ENCODE peak calls at places on chromosomes 3 and 15, in eight cellular contexts. One of them, this sample, is unnamed.

GRCh38 chr15:91660174-91660649 is 193.3 kb upstream of the SLCO3A1 start:
- DNase-seq in PC-9: no peak
- DNase-seq in stimulated activated CD4-positive, alpha-beta T cell treated with anti-CD3 and anti-CD28 coated beads, Interleukin-12 subunit alpha, Interleukin-12 subunit beta, amount 100 ng/mL, for 4 hours: no peak
- DNase-seq in activated CD8-positive, alpha-beta memory T cell treated with anti-CD3 and anti-CD28 coated beads, Interleukin-2, amount 50 U/mL, for 48 hours: no peak
- DNase-seq in NCI-H2081 treated with DMSO at 0.1 percent for 48 hours: peak
- DNase-seq in OCI-M1: peak
- DNase-seq in activated effector memory CD4-positive, alpha-beta T cell treated with Interleukin-2 at 50 U/mL for 16 hours: no peak
- DNase-seq in central memory CD4-positive, alpha-beta T cell: peak
- DNase-seq in this sample: no peak

GRCh38 chr15:57654136-57654845 is 52.2 kb upstream of the POLR2M start:
- DNase-seq in OCI-M1: no peak
- DNase-seq in NCI-H2081 treated with DMSO at 0.1 percent for 48 hours: no peak
- DNase-seq in central memory CD4-positive, alpha-beta T cell: no peak
- DNase-seq in activated CD8-positive, alpha-beta memory T cell treated with anti-CD3 and anti-CD28 coated beads, Interleukin-2, amount 50 U/mL, for 48 hours: no peak
- DNase-seq in PC-9: no peak
- DNase-seq in activated effector memory CD4-positive, alpha-beta T cell treated with Interleukin-2 at 50 U/mL for 16 hours: no peak
- DNase-seq in stimulated activated CD4-positive, alpha-beta T cell treated with anti-CD3 and anti-CD28 coated beads, Interleukin-12 subunit alpha, Interleukin-12 subunit beta, amount 100 ng/mL, for 4 hours: no peak
- DNase-seq in this sample: no peak

GRCh38 chr3:188439080-188439479 is 285.1 kb downstream of the LPP start:
- DNase-seq in activated effector memory CD4-positive, alpha-beta T cell treated with Interleukin-2 at 50 U/mL for 16 hours: peak
- DNase-seq in PC-9: no peak
- DNase-seq in NCI-H2081 treated with DMSO at 0.1 percent for 48 hours: no peak
- DNase-seq in OCI-M1: peak
- DNase-seq in activated CD8-positive, alpha-beta memory T cell treated with anti-CD3 and anti-CD28 coated beads, Interleukin-2, amount 50 U/mL, for 48 hours: no peak
- DNase-seq in central memory CD4-positive, alpha-beta T cell: peak
- DNase-seq in stimulated activated CD4-positive, alpha-beta T cell treated with anti-CD3 and anti-CD28 coated beads, Interleukin-12 subunit alpha, Interleukin-12 subunit beta, amount 100 ng/mL, for 4 hours: no peak
- DNase-seq in this sample: peak

GRCh38 chr3:126851382-126851781 is 131.5 kb upstream of the PLXNA1 start:
- DNase-seq in NCI-H2081 treated with DMSO at 0.1 percent for 48 hours: no peak
- DNase-seq in stimulated activated CD4-positive, alpha-beta T cell treated with anti-CD3 and anti-CD28 coated beads, Interleukin-12 subunit alpha, Interleukin-12 subunit beta, amount 100 ng/mL, for 4 hours: no peak
- DNase-seq in activated CD8-positive, alpha-beta memory T cell treated with anti-CD3 and anti-CD28 coated beads, Interleukin-2, amount 50 U/mL, for 48 hours: no peak
- DNase-seq in OCI-M1: no peak
- DNase-seq in activated effector memory CD4-positive, alpha-beta T cell treated with Interleukin-2 at 50 U/mL for 16 hours: no peak
- DNase-seq in central memory CD4-positive, alpha-beta T cell: no peak
- DNase-seq in PC-9: no peak
- DNase-seq in this sample: no peak

GRCh38 chr15:76203766-76204557 is 107.3 kb downstream of the ETFA start:
- DNase-seq in central memory CD4-positive, alpha-beta T cell: no peak
- DNase-seq in activated effector memory CD4-positive, alpha-beta T cell treated with Interleukin-2 at 50 U/mL for 16 hours: no peak
- DNase-seq in activated CD8-positive, alpha-beta memory T cell treated with anti-CD3 and anti-CD28 coated beads, Interleukin-2, amount 50 U/mL, for 48 hours: peak
- DNase-seq in OCI-M1: no peak
- DNase-seq in stimulated activated CD4-positive, alpha-beta T cell treated with anti-CD3 and anti-CD28 coated beads, Interleukin-12 subunit alpha, Interleukin-12 subunit beta, amount 100 ng/mL, for 4 hours: no peak
- DNase-seq in NCI-H2081 treated with DMSO at 0.1 percent for 48 hours: no peak
- DNase-seq in PC-9: no peak
- DNase-seq in this sample: no peak

GRCh38 chr3:108200024-108200423 is 22.2 kb downstream of the IFT57 start:
- DNase-seq in stimulated activated CD4-positive, alpha-beta T cell treated with anti-CD3 and anti-CD28 coated beads, Interleukin-12 subunit alpha, Interleukin-12 subunit beta, amount 100 ng/mL, for 4 hours: no peak
- DNase-seq in OCI-M1: no peak
- DNase-seq in PC-9: no peak
- DNase-seq in activated effector memory CD4-positive, alpha-beta T cell treated with Interleukin-2 at 50 U/mL for 16 hours: no peak
- DNase-seq in central memory CD4-positive, alpha-beta T cell: no peak
- DNase-seq in NCI-H2081 treated with DMSO at 0.1 percent for 48 hours: no peak
- DNase-seq in activated CD8-positive, alpha-beta memory T cell treated with anti-CD3 and anti-CD28 coated beads, Interleukin-2, amount 50 U/mL, for 48 hours: no peak
- DNase-seq in this sample: no peak

GRCh38 chr3:28334552-28334951 is 14.0 kb upstream of the ZCWPW2 start:
- DNase-seq in activated effector memory CD4-positive, alpha-beta T cell treated with Interleukin-2 at 50 U/mL for 16 hours: no peak
- DNase-seq in OCI-M1: peak
- DNase-seq in central memory CD4-positive, alpha-beta T cell: no peak
- DNase-seq in PC-9: no peak
- DNase-seq in stimulated activated CD4-positive, alpha-beta T cell treated with anti-CD3 and anti-CD28 coated beads, Interleukin-12 subunit alpha, Interleukin-12 subunit beta, amount 100 ng/mL, for 4 hours: no peak
- DNase-seq in NCI-H2081 treated with DMSO at 0.1 percent for 48 hours: no peak
- DNase-seq in activated CD8-positive, alpha-beta memory T cell treated with anti-CD3 and anti-CD28 coated beads, Interleukin-2, amount 50 U/mL, for 48 hours: no peak
- DNase-seq in this sample: no peak

GRCh38 chr3:105647047-105647446 is 221.8 kb downstream of the CBLB start:
- DNase-seq in central memory CD4-positive, alpha-beta T cell: no peak
- DNase-seq in activated CD8-positive, alpha-beta memory T cell treated with anti-CD3 and anti-CD28 coated beads, Interleukin-2, amount 50 U/mL, for 48 hours: no peak
- DNase-seq in OCI-M1: peak
- DNase-seq in stimulated activated CD4-positive, alpha-beta T cell treated with anti-CD3 and anti-CD28 coated beads, Interleukin-12 subunit alpha, Interleukin-12 subunit beta, amount 100 ng/mL, for 4 hours: no peak
- DNase-seq in activated effector memory CD4-positive, alpha-beta T cell treated with Interleukin-2 at 50 U/mL for 16 hours: no peak
- DNase-seq in NCI-H2081 treated with DMSO at 0.1 percent for 48 hours: no peak
- DNase-seq in PC-9: peak
- DNase-seq in this sample: no peak

GRCh38 chr3:49511631-49512030 is 41.6 kb downstream of the DAG1 start:
- DNase-seq in activated effector memory CD4-positive, alpha-beta T cell treated with Interleukin-2 at 50 U/mL for 16 hours: no peak
- DNase-seq in activated CD8-positive, alpha-beta memory T cell treated with anti-CD3 and anti-CD28 coated beads, Interleukin-2, amount 50 U/mL, for 48 hours: no peak
- DNase-seq in NCI-H2081 treated with DMSO at 0.1 percent for 48 hours: no peak
- DNase-seq in central memory CD4-positive, alpha-beta T cell: no peak
- DNase-seq in stimulated activated CD4-positive, alpha-beta T cell treated with anti-CD3 and anti-CD28 coated beads, Interleukin-12 subunit alpha, Interleukin-12 subunit beta, amount 100 ng/mL, for 4 hours: no peak
- DNase-seq in OCI-M1: no peak
- DNase-seq in PC-9: no peak
- DNase-seq in this sample: no peak

GRCh38 chr15:66706225-66706732 is 4.2 kb downstream of the SMAD6 start:
- DNase-seq in central memory CD4-positive, alpha-beta T cell: no peak
- DNase-seq in activated CD8-positive, alpha-beta memory T cell treated with anti-CD3 and anti-CD28 coated beads, Interleukin-2, amount 50 U/mL, for 48 hours: no peak
- DNase-seq in activated effector memory CD4-positive, alpha-beta T cell treated with Interleukin-2 at 50 U/mL for 16 hours: no peak
- DNase-seq in stimulated activated CD4-positive, alpha-beta T cell treated with anti-CD3 and anti-CD28 coated beads, Interleukin-12 subunit alpha, Interleukin-12 subunit beta, amount 100 ng/mL, for 4 hours: no peak
- DNase-seq in NCI-H2081 treated with DMSO at 0.1 percent for 48 hours: no peak
- DNase-seq in OCI-M1: peak
- DNase-seq in PC-9: no peak
- DNase-seq in this sample: no peak

GRCh38 chr15:57432141-57432701 is 55.9 kb downstream of the CGNL1 start:
- DNase-seq in OCI-M1: no peak
- DNase-seq in activated effector memory CD4-positive, alpha-beta T cell treated with Interleukin-2 at 50 U/mL for 16 hours: no peak
- DNase-seq in central memory CD4-positive, alpha-beta T cell: no peak
- DNase-seq in PC-9: no peak
- DNase-seq in activated CD8-positive, alpha-beta memory T cell treated with anti-CD3 and anti-CD28 coated beads, Interleukin-2, amount 50 U/mL, for 48 hours: no peak
- DNase-seq in stimulated activated CD4-positive, alpha-beta T cell treated with anti-CD3 and anti-CD28 coated beads, Interleukin-12 subunit alpha, Interleukin-12 subunit beta, amount 100 ng/mL, for 4 hours: no peak
- DNase-seq in NCI-H2081 treated with DMSO at 0.1 percent for 48 hours: peak
- DNase-seq in this sample: no peak

GRCh38 chr3:134985841-134986520 is 190.9 kb downstream of the EPHB1 start:
- DNase-seq in OCI-M1: no peak
- DNase-seq in stimulated activated CD4-positive, alpha-beta T cell treated with anti-CD3 and anti-CD28 coated beads, Interleukin-12 subunit alpha, Interleukin-12 subunit beta, amount 100 ng/mL, for 4 hours: no peak
- DNase-seq in NCI-H2081 treated with DMSO at 0.1 percent for 48 hours: no peak
- DNase-seq in PC-9: no peak
- DNase-seq in central memory CD4-positive, alpha-beta T cell: no peak
- DNase-seq in activated CD8-positive, alpha-beta memory T cell treated with anti-CD3 and anti-CD28 coated beads, Interleukin-2, amount 50 U/mL, for 48 hours: no peak
- DNase-seq in activated effector memory CD4-positive, alpha-beta T cell treated with Interleukin-2 at 50 U/mL for 16 hours: no peak
- DNase-seq in this sample: no peak

GRCh38 chr3:53216723-53217122 is 39.1 kb downstream of the TKT start:
- DNase-seq in OCI-M1: peak
- DNase-seq in NCI-H2081 treated with DMSO at 0.1 percent for 48 hours: no peak
- DNase-seq in central memory CD4-positive, alpha-beta T cell: no peak
- DNase-seq in stimulated activated CD4-positive, alpha-beta T cell treated with anti-CD3 and anti-CD28 coated beads, Interleukin-12 subunit alpha, Interleukin-12 subunit beta, amount 100 ng/mL, for 4 hours: no peak
- DNase-seq in activated effector memory CD4-positive, alpha-beta T cell treated with Interleukin-2 at 50 U/mL for 16 hours: no peak
- DNase-seq in PC-9: peak
- DNase-seq in activated CD8-positive, alpha-beta memory T cell treated with anti-CD3 and anti-CD28 coated beads, Interleukin-2, amount 50 U/mL, for 48 hours: no peak
- DNase-seq in this sample: no peak

GRCh38 chr3:155015776-155016451 is 64.2 kb upstream of the MME start:
- DNase-seq in activated CD8-positive, alpha-beta memory T cell treated with anti-CD3 and anti-CD28 coated beads, Interleukin-2, amount 50 U/mL, for 48 hours: no peak
- DNase-seq in PC-9: no peak
- DNase-seq in stimulated activated CD4-positive, alpha-beta T cell treated with anti-CD3 and anti-CD28 coated beads, Interleukin-12 subunit alpha, Interleukin-12 subunit beta, amount 100 ng/mL, for 4 hours: no peak
- DNase-seq in central memory CD4-positive, alpha-beta T cell: no peak
- DNase-seq in NCI-H2081 treated with DMSO at 0.1 percent for 48 hours: no peak
- DNase-seq in activated effector memory CD4-positive, alpha-beta T cell treated with Interleukin-2 at 50 U/mL for 16 hours: no peak
- DNase-seq in OCI-M1: no peak
- DNase-seq in this sample: no peak

GRCh38 chr3:186567072-186567921 is at the start of gene TBCCD1:
- DNase-seq in stimulated activated CD4-positive, alpha-beta T cell treated with anti-CD3 and anti-CD28 coated beads, Interleukin-12 subunit alpha, Interleukin-12 subunit beta, amount 100 ng/mL, for 4 hours: peak
- DNase-seq in OCI-M1: peak
- DNase-seq in central memory CD4-positive, alpha-beta T cell: peak
- DNase-seq in NCI-H2081 treated with DMSO at 0.1 percent for 48 hours: peak
- DNase-seq in activated CD8-positive, alpha-beta memory T cell treated with anti-CD3 and anti-CD28 coated beads, Interleukin-2, amount 50 U/mL, for 48 hours: peak
- DNase-seq in activated effector memory CD4-positive, alpha-beta T cell treated with Interleukin-2 at 50 U/mL for 16 hours: peak
- DNase-seq in PC-9: peak
- DNase-seq in this sample: peak

GRCh38 chr3:190424478-190425439 is 24.9 kb downstream of the TMEM207 start:
- DNase-seq in activated effector memory CD4-positive, alpha-beta T cell treated with Interleukin-2 at 50 U/mL for 16 hours: no peak
- DNase-seq in PC-9: peak
- DNase-seq in stimulated activated CD4-positive, alpha-beta T cell treated with anti-CD3 and anti-CD28 coated beads, Interleukin-12 subunit alpha, Interleukin-12 subunit beta, amount 100 ng/mL, for 4 hours: peak
- DNase-seq in NCI-H2081 treated with DMSO at 0.1 percent for 48 hours: peak
- DNase-seq in central memory CD4-positive, alpha-beta T cell: peak
- DNase-seq in OCI-M1: peak
- DNase-seq in activated CD8-positive, alpha-beta memory T cell treated with anti-CD3 and anti-CD28 coated beads, Interleukin-2, amount 50 U/mL, for 48 hours: peak
- DNase-seq in this sample: no peak

GRCh38 chr15:41417418-41417811 is 520 bp downstream of the RTF1 start:
- DNase-seq in stimulated activated CD4-positive, alpha-beta T cell treated with anti-CD3 and anti-CD28 coated beads, Interleukin-12 subunit alpha, Interleukin-12 subunit beta, amount 100 ng/mL, for 4 hours: peak
- DNase-seq in activated effector memory CD4-positive, alpha-beta T cell treated with Interleukin-2 at 50 U/mL for 16 hours: no peak
- DNase-seq in central memory CD4-positive, alpha-beta T cell: no peak
- DNase-seq in NCI-H2081 treated with DMSO at 0.1 percent for 48 hours: no peak
- DNase-seq in OCI-M1: peak
- DNase-seq in PC-9: no peak
- DNase-seq in activated CD8-positive, alpha-beta memory T cell treated with anti-CD3 and anti-CD28 coated beads, Interleukin-2, amount 50 U/mL, for 48 hours: no peak
- DNase-seq in this sample: peak